ENCODE peak calls at places on chromosome 7, in seven cellular contexts. W, O, R, V, T, G and X are unnamed samples.

GRCh38 chr7:157409149-157409752 is 72.4 kb downstream of the DNAJB6 start:
- DNase-seq in T (peak; percentile 60), G (no peak), R (no peak), W (no peak), V (peak; percentile 85), O (no peak), X (no peak)

GRCh38 chr7:153006911-153007310 is 247.4 kb downstream of the ACTR3B start:
- DNase-seq in G (no peak), O (no peak), T (no peak), V (no peak), W (no peak), R (no peak), X (no peak)

GRCh38 chr7:129784437-129784782 is 168.3 kb downstream of the UBE2H start:
- DNase-seq in R (no peak), G (no peak), O (no peak), T (no peak), W (no peak), V (no peak), X (no peak)

GRCh38 chr7:102404005-102404861 is 8.1 kb downstream of the PRKRIP1 start:
- DNase-seq in V (peak; percentile 38), T (peak; percentile 69), O (peak; percentile 41), W (no peak), R (peak; percentile 17), G (peak; percentile 4), X (peak; percentile 65)

GRCh38 chr7:108062250-108063014 is 59.5 kb upstream of the LAMB1 start:
- DNase-seq in R (no peak), V (no peak), G (no peak), W (no peak), O (no peak), T (no peak), X (no peak)

GRCh38 chr7:157692156-157693011 is 355.6 kb downstream of the DNAJB6 start:
- DNase-seq in R (no peak), G (no peak), T (no peak), O (peak; percentile 51), V (no peak), W (no peak), X (no peak)

GRCh38 chr7:139931190-139932007 is 102.3 kb downstream of the TBXAS1 start:
- DNase-seq in V (no peak), G (no peak), O (no peak), W (no peak), T (no peak), R (no peak), X (no peak)

GRCh38 chr7:43112088-43112940 is at the start of gene HECW1:
- DNase-seq in R (no peak), W (no peak), O (peak; percentile 49), G (no peak), T (no peak), V (no peak), X (peak; percentile 37)

GRCh38 chr7:102291056-102291915 is 4.6 kb downstream of the SH2B2 start:
- DNase-seq in G (no peak), T (no peak), W (no peak), O (no peak), R (no peak), V (no peak), X (peak; percentile 89)

GRCh38 chr7:2354173-2355078 is at the start of gene EIF3B:
- DNase-seq in G (peak; percentile 91), W (peak; percentile 66), R (peak; percentile 82), T (peak; percentile 97), V (peak; percentile 97), O (peak; percentile 84), X (peak; percentile 97)

GRCh38 chr7:8149222-8149621 is 112.7 kb downstream of the ICA1 start:
- DNase-seq in O (no peak), R (peak; percentile 45), G (no peak), W (no peak), T (no peak), V (no peak), X (no peak)

GRCh38 chr7:1645071-1646015 is 24.7 kb upstream of the ELFN1 start:
- DNase-seq in T (no peak), V (no peak), O (no peak), R (no peak), G (no peak), W (no peak), X (no peak)